ENCODE peak calls at places on chromosomes 7 and 10, in five cellular contexts. A is OCI-LY7, R is Karpas-422, K is GM23338, W is SK-N-SH. C is an unnamed sample.

GRCh38 chr10:79285315-79286185 is 61.7 kb upstream of the PPIF start:
- DNase-seq in W (no peak), A (peak; percentile 36), R (peak; percentile 60), K (no peak), C (no peak)

GRCh38 chr7:147513451-147513850 is 1077.1 kb upstream of the C7orf33 start:
- DNase-seq in W (no peak), K (no peak), A (no peak), R (no peak), C (no peak)

GRCh38 chr7:131605280-131605878 is 49.0 kb upstream of the PODXL start:
- DNase-seq in K (peak; percentile 98), A (no peak), R (no peak), W (no peak), C (peak; percentile 22)

GRCh38 chr10:69100136-69100872 is 12.4 kb downstream of the SRGN start:
- DNase-seq in R (no peak), W (no peak), K (peak; percentile 76), A (no peak), C (no peak)

GRCh38 chr7:5266148-5267028 is 16.4 kb upstream of the SLC29A4 start:
- DNase-seq in A (no peak), W (peak; percentile 59), K (peak; percentile 62), R (no peak), C (no peak)

GRCh38 chr10:30818854-30819253 is 189.3 kb upstream of the LYZL2 start:
- DNase-seq in K (no peak), R (no peak), W (no peak), A (no peak), C (peak; percentile 92)

GRCh38 chr7:142513221-142513955 is 235.9 kb upstream of the PRSS1 start:
- DNase-seq in A (no peak), K (no peak), W (no peak), R (no peak), C (peak; percentile 30)

GRCh38 chr10:28429045-28429444 is 103.9 kb upstream of the WAC start:
- DNase-seq in W (no peak), K (no peak), R (no peak), A (no peak), C (no peak)

GRCh38 chr10:21217107-21217506 is 308.4 kb downstream of the SKIDA1 start:
- DNase-seq in W (no peak), R (no peak), K (no peak), A (no peak), C (no peak)

GRCh38 chr7:155169081-155169480 is 99.0 kb downstream of the HTR5A start:
- DNase-seq in K (no peak), A (no peak), R (no peak), W (no peak), C (no peak)

GRCh38 chr7:147197006-147197405 is 1080.4 kb downstream of the CNTNAP2 start:
- DNase-seq in R (no peak), W (no peak), K (no peak), A (no peak), C (peak; percentile 2)

GRCh38 chr7:151917791-151918311 is 38.4 kb upstream of the GALNTL5 start:
- DNase-seq in W (no peak), A (no peak), K (no peak), R (no peak), C (peak; percentile 54)

GRCh38 chr7:41921453-41921912 is 218.6 kb upstream of the INHBA start:
- DNase-seq in A (no peak), W (no peak), K (no peak), R (no peak), C (peak; percentile 80)

GRCh38 chr10:33801705-33802104 is 467.2 kb upstream of the NRP1 start:
- DNase-seq in W (no peak), R (no peak), K (no peak), A (no peak), C (no peak)

GRCh38 chr7:7553386-7553785 is 13.3 kb upstream of the MIOS start:
- DNase-seq in W (no peak), K (no peak), R (no peak), A (no peak), C (peak; percentile 58)

GRCh38 chr7:100157334-100158228 is 942 bp downstream of the TRAPPC14 start:
- DNase-seq in R (peak; percentile 61), A (peak; percentile 45), W (peak; percentile 70), K (peak; percentile 37), C (peak; percentile 74)

GRCh38 chr7:130853503-130854279 is 119.7 kb upstream of the KLF14 start:
- DNase-seq in R (no peak), A (no peak), W (no peak), K (no peak), C (peak; percentile 75)

GRCh38 chr10:45282061-45282460 is 33.3 kb downstream of the OR13A1 start:
- DNase-seq in K (no peak), R (no peak), W (no peak), A (peak; percentile 10), C (no peak)

GRCh38 chr7:159323359-159323758 is 178.7 kb upstream of the VIPR2 start:
- DNase-seq in K (no peak), R (no peak), W (no peak), A (no peak), C (no peak)

GRCh38 chr10:75402486-75403143 is 1.1 kb upstream of the ZNF503 start:
- DNase-seq in W (peak; percentile 58), A (no peak), R (no peak), K (peak; percentile 70), C (peak; percentile 60)

GRCh38 chr10:19998482-19998881 is 182.2 kb downstream of the PLXDC2 start:
- DNase-seq in A (no peak), R (no peak), K (no peak), W (no peak), C (no peak)

GRCh38 chr10:60139290-60139689 is 232.9 kb upstream of the CCDC6 start:
- DNase-seq in K (no peak), R (no peak), A (no peak), W (no peak), C (no peak)

GRCh38 chr10:60141916-60142559 is 235.7 kb upstream of the CCDC6 start:
- DNase-seq in K (peak; percentile 28), A (no peak), W (no peak), R (no peak), C (no peak)

GRCh38 chr10:60139798-60140566 is 233.6 kb upstream of the CCDC6 start:
- DNase-seq in A (no peak), W (no peak), R (no peak), K (peak; percentile 93), C (peak; percentile 38)

GRCh38 chr10:60142736-60143135 is 236.4 kb upstream of the CCDC6 start:
- DNase-seq in W (no peak), K (no peak), A (no peak), R (no peak), C (no peak)

GRCh38 chr10:60140681-60141632 is 234.6 kb upstream of the CCDC6 start:
- DNase-seq in A (no peak), W (no peak), K (peak; percentile 95), R (no peak), C (no peak)
- H3K9me2 ChIP-seq in A (no peaks in the 10 kb centered on the region), W (no peaks in the 10 kb centered on the region), K (no peaks in the 10 kb centered on the region), R (peaks cover 3% of the 10 kb centered on the region), C (no peaks in the 10 kb centered on the region)

DNA sequence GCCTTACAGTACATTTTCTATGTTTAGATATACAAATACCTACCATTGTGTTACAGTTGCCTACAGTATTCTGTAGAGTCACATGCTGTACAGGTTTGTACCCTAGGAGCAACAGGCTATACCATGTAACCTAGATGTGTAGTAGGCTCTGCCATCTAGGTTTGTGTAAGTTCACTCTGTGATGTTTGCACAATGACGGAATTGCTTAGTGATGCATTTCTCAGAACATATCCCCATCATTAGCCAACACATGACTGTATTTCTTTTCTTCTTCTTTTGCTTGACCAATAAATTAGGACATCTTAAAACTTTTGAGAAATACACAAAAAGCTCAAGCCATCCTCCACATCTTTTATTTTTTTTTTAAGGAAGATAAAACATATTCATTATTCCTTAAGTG is 5.5 kb upstream of the PFKFB3 start:
- DNase-seq in K (no peak), R (no peak), A (peak; percentile 30), W (no peak), C (peak; percentile 30)
- H3K4me3 ChIP-seq in K (no peak overlapping the region), R (no peak overlapping the region), A (no peak overlapping the region), W (no peak overlapping the region), C (no peak overlapping the region)

GRCh38 chr10:114743552-114744231 is 77.9 kb upstream of the FHIP2A start:
- DNase-seq in W (no peak), R (no peak), A (no peak), K (no peak), C (no peak)
- H3K79me2 ChIP-seq in W (no peaks in the 10 kb centered on the region), R (no peaks in the 10 kb centered on the region), A (no peaks in the 10 kb centered on the region), K (no peaks in the 10 kb centered on the region), C (no peaks in the 10 kb centered on the region)

GRCh38 chr7:46450425-46450824 is 529.4 kb upstream of the IGFBP3 start:
- DNase-seq in A (no peak), K (no peak), W (no peak), R (no peak), C (no peak)

GRCh38 chr7:46450871-46451270 is 529.8 kb upstream of the IGFBP3 start:
- DNase-seq in R (no peak), W (no peak), A (no peak), K (no peak), C (peak; percentile 67)

GRCh38 chr7:46452781-46453180 is 531.7 kb upstream of the IGFBP3 start:
- DNase-seq in K (no peak), R (no peak), A (no peak), W (no peak), C (no peak)

GRCh38 chr7:46448478-46448877 is 527.4 kb upstream of the IGFBP3 start:
- DNase-seq in A (peak; percentile 13), R (peak; percentile 49), K (no peak), W (no peak), C (no peak)

DNA sequence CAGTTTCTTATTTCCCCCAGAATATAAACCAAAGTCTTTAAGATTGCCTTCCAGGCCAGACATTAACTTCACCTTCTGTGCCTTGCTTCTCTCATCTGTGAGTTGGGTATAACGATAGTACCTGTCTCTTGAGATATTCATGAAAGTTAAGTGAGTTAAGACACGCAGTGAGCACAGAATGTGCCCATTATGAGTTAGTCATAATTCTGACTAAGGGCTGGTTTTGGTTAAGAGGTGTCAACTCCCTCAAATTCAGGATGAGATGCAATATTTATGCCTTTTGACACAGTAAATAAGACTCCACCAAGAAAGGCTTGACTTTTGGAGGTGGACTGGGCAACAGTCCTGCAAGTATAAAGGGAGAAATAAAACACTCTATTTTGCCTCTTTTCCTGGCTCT is 528.7 kb upstream of the IGFBP3 start:
- DNase-seq in A (no peak), W (no peak), R (no peak), K (no peak), C (peak; percentile 29)
- H3K9me2 ChIP-seq in A (no peaks in the 10 kb centered on the region), W (no peaks in the 10 kb centered on the region), R (no peaks in the 10 kb centered on the region), K (peaks cover 23% of the 10 kb centered on the region), C (no peaks in the 10 kb centered on the region)

DNA sequence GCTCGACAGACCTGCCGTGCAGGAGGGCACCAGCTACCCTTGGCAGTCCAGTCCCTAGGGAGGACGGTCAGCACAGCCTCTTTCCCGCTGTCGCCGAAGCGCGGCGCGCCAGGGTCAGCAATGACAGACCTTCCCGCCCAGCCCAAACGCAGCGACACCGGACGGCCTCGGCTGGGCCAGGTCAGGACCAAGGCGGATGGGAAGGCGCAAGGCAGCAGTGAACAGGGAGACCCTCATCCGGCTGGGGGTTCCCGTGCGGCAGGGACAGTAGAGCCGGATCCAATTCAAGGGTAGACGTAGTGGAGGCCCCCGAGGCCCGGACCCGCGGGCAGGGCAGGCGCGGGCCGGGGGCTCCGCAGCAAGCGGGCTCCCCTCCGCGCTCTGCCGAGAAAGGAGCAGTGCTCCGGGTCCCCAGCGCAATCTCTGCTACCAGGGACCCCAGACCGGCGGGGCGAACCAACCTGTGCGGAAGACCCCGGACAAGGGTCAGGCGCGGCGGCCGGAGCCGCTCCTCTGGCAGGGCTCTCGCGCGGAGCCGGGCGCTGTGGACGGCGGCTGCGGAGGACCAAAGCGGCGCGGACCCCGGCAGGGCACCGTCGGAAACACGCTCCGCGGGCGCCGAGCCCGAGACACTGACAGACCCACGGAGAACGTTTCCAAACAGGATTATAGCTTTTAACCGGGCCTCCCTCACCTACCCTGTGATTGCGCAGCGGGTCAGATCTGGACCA is at the start of gene SEC31B:
- DNase-seq in A (no peak), K (peak; percentile 76), R (no peak), W (peak; percentile 85), C (peak; percentile 39)
- H3K4me3 ChIP-seq in A (no peak within 1 kb of the TSS), K (peak within 1 kb of the TSS; percentile 74), R (no peak within 1 kb of the TSS), W (peak within 1 kb of the TSS; percentile 30), C (peak within 1 kb of the TSS; percentile 52)

C was measured in GM23248.